ENCODE peak calls at places on chromosomes 4 and X, in five cellular contexts. A is NCI-H345, E is body of pancreas, B is type B pancreatic cell, F is COLO829. S is an unnamed sample.

GRCh38 chr4:118281611-118282442 is 71.0 kb downstream of the PRSS12 start:
- DNase-seq in F (no peak), B (no peak), E (peak), A (peak), S (no peak)

GRCh38 chr4:92299152-92299551 is 4.6 kb upstream of the GRID2 start:
- DNase-seq in B (no peak), E (no peak), F (no peak), A (peak), S (no peak)

GRCh38 chr4:172698256-172698655 is 470.4 kb upstream of the GALNT7 start:
- DNase-seq in A (no peak), B (no peak), E (no peak), F (no peak), S (no peak)

GRCh38 chr4:68369474-68369805 is 19.6 kb upstream of the YTHDC1 start:
- DNase-seq in A (no peak), B (no peak), F (no peak), E (peak), S (no peak)

GRCh38 chr4:52958232-52958631 is 96.1 kb downstream of the RASL11B start:
- DNase-seq in A (no peak), F (no peak), E (no peak), B (no peak), S (no peak)

GRCh38 chr4:181998588-181998987 is 244.6 kb upstream of the TENM3 start:
- DNase-seq in F (no peak), A (no peak), E (no peak), B (no peak), S (no peak)

GRCh38 chr4:113602829-113603228 is 158.7 kb downstream of the CAMK2D start:
- DNase-seq in F (no peak), B (no peak), A (no peak), E (no peak), S (no peak)

GRCh38 chr4:10096201-10096975 is 20.2 kb downstream of the WDR1 start:
- DNase-seq in A (no peak), F (peak), E (peak), B (no peak), S (peak)

GRCh38 chr4:917992-918391 is 14.1 kb downstream of the GAK start:
- DNase-seq in B (no peak), A (no peak), F (no peak), E (no peak), S (no peak)

GRCh38 chr4:126513596-126513995 is 1119.2 kb upstream of the INTU start:
- DNase-seq in A (no peak), E (no peak), B (no peak), F (no peak), S (no peak)

GRCh38 chrX:9622128-9622527 is 143.5 kb downstream of the GPR143 start:
- DNase-seq in B (no peak), E (no peak), F (no peak), A (no peak), S (no peak)

GRCh38 chrX:112120737-112121136 is 38.2 kb upstream of the TRPC5 start:
- DNase-seq in A (no peak), E (no peak), B (no peak), F (no peak), S (no peak)

GRCh38 chr4:141388483-141388882 is 167.8 kb downstream of the ZNF330 start:
- DNase-seq in E (no peak), B (no peak), A (no peak), F (no peak), S (no peak)

GRCh38 chr4:147733614-147734344 is 1.9 kb downstream of the ARHGAP10 start:
- DNase-seq in E (peak), B (no peak), A (no peak), F (no peak), S (no peak)

GRCh38 chrX:108736509-108737479 is at the start of gene IRS4:
- DNase-seq in B (peak), A (peak), E (peak), F (peak), S (no peak)

GRCh38 chr4:40525811-40526598 is 103.7 kb downstream of the RBM47 start:
- DNase-seq in A (no peak), F (no peak), E (peak), B (no peak), S (peak)

GRCh38 chr4:138897818-138898226 is 117.8 kb upstream of the NOCT start:
- DNase-seq in A (peak), E (no peak), F (no peak), B (no peak), S (no peak)

GRCh38 chr4:122652379-122652778 is 31.5 kb upstream of the IL21 start:
- DNase-seq in E (peak), B (no peak), F (peak), A (no peak), S (no peak)

GRCh38 chr4:5399790-5400421 is 308.5 kb downstream of the EVC2 start:
- DNase-seq in B (no peak), A (no peak), F (no peak), E (peak), S (no peak)

GRCh38 chrX:130726661-130727060 is 176.3 kb downstream of the ENOX2 start:
- DNase-seq in A (no peak), F (peak), B (no peak), E (no peak), S (no peak)

GRCh38 chr4:8838296-8838695 is 33.3 kb downstream of the HMX1 start:
- DNase-seq in E (no peak), F (no peak), B (peak), A (no peak), S (no peak)

GRCh38 chr4:128450326-128451120 is 162.9 kb upstream of the PGRMC2 start:
- DNase-seq in A (no peak), E (no peak), F (no peak), B (no peak), S (no peak)